ENCODE peak calls at places on chromosome 6, in seven cellular contexts. One of them, this sample, is unnamed.

GRCh38 chr6:91045152-91045551 is 458.3 kb upstream of the MAP3K7 start:
- DNase-seq in HepG2: no peak
- DNase-seq in fibroblast of mammary gland: no peak
- DNase-seq in IMR-90: no peak
- DNase-seq in thoracic aorta: no peak
- DNase-seq in hepatocyte: no peak
- DNase-seq in HFFc6: no peak
- DNase-seq in this sample: no peak

GRCh38 chr6:139378882-139379341 is 4.5 kb upstream of the CITED2 start:
- DNase-seq in fibroblast of mammary gland: peak; percentile 46
- DNase-seq in IMR-90: peak; percentile 39
- DNase-seq in HFFc6: peak; percentile 40
- DNase-seq in hepatocyte: peak; percentile 62
- DNase-seq in HepG2: peak; percentile 81
- DNase-seq in thoracic aorta: no peak
- DNase-seq in this sample: no peak

GRCh38 chr6:28211840-28212509 is 13.1 kb upstream of the ZSCAN9 start:
- DNase-seq in hepatocyte: no peak
- DNase-seq in HFFc6: no peak
- DNase-seq in thoracic aorta: no peak
- DNase-seq in HepG2: no peak
- DNase-seq in fibroblast of mammary gland: no peak
- DNase-seq in IMR-90: no peak
- DNase-seq in this sample: no peak

GRCh38 chr6:55046869-55047422 is 127.4 kb upstream of the HCRTR2 start:
- DNase-seq in IMR-90: peak; percentile 23
- DNase-seq in hepatocyte: peak; percentile 11
- DNase-seq in HepG2: no peak
- DNase-seq in thoracic aorta: no peak
- DNase-seq in fibroblast of mammary gland: no peak
- DNase-seq in HFFc6: no peak
- DNase-seq in this sample: no peak

GRCh38 chr6:135990855-135991464 is 139.5 kb downstream of the PDE7B start:
- DNase-seq in thoracic aorta: no peak
- DNase-seq in fibroblast of mammary gland: no peak
- DNase-seq in hepatocyte: no peak
- DNase-seq in HFFc6: no peak
- DNase-seq in IMR-90: no peak
- DNase-seq in HepG2: no peak
- DNase-seq in this sample: no peak

GRCh38 chr6:138897031-138897430 is 91.0 kb downstream of the REPS1 start:
- DNase-seq in fibroblast of mammary gland: no peak
- DNase-seq in HepG2: no peak
- DNase-seq in HFFc6: no peak
- DNase-seq in hepatocyte: no peak
- DNase-seq in thoracic aorta: no peak
- DNase-seq in IMR-90: peak; percentile 5
- DNase-seq in this sample: no peak

GRCh38 chr6:137717074-137718073 is 149.7 kb upstream of the TNFAIP3 start:
- DNase-seq in thoracic aorta: no peak
- DNase-seq in fibroblast of mammary gland: no peak
- DNase-seq in HepG2: no peak
- DNase-seq in HFFc6: no peak
- DNase-seq in hepatocyte: no peak
- DNase-seq in IMR-90: no peak
- DNase-seq in this sample: no peak

GRCh38 chr6:73078333-73078732 is 147.0 kb downstream of the KHDC1L start:
- DNase-seq in HepG2: no peak
- DNase-seq in IMR-90: no peak
- DNase-seq in hepatocyte: no peak
- DNase-seq in fibroblast of mammary gland: no peak
- DNase-seq in HFFc6: no peak
- DNase-seq in thoracic aorta: no peak
- DNase-seq in this sample: no peak

GRCh38 chr6:118400098-118400497 is 148.0 kb upstream of the PLN start:
- DNase-seq in thoracic aorta: no peak
- DNase-seq in HepG2: no peak
- DNase-seq in fibroblast of mammary gland: no peak
- DNase-seq in HFFc6: no peak
- DNase-seq in IMR-90: no peak
- DNase-seq in hepatocyte: no peak
- DNase-seq in this sample: no peak

GRCh38 chr6:41100871-41101287 is 28.1 kb downstream of the NFYA start:
- DNase-seq in hepatocyte: no peak
- DNase-seq in thoracic aorta: no peak
- DNase-seq in IMR-90: no peak
- DNase-seq in HepG2: no peak
- DNase-seq in fibroblast of mammary gland: no peak
- DNase-seq in HFFc6: no peak
- DNase-seq in this sample: no peak

GRCh38 chr6:35977308-35977707 is 47.1 kb downstream of the SLC26A8 start:
- DNase-seq in hepatocyte: no peak
- DNase-seq in fibroblast of mammary gland: no peak
- DNase-seq in thoracic aorta: no peak
- DNase-seq in IMR-90: no peak
- DNase-seq in HepG2: no peak
- DNase-seq in HFFc6: no peak
- DNase-seq in this sample: no peak

GRCh38 chr6:54255881-54256280 is 52.4 kb upstream of the TINAG start:
- DNase-seq in thoracic aorta: no peak
- DNase-seq in HFFc6: no peak
- DNase-seq in hepatocyte: no peak
- DNase-seq in fibroblast of mammary gland: no peak
- DNase-seq in HepG2: no peak
- DNase-seq in IMR-90: peak; percentile 43
- DNase-seq in this sample: no peak

GRCh38 chr6:170084166-170084730 is 206.6 kb downstream of the DLL1 start:
- DNase-seq in thoracic aorta: no peak
- DNase-seq in IMR-90: no peak
- DNase-seq in HFFc6: no peak
- DNase-seq in hepatocyte: no peak
- DNase-seq in HepG2: no peak
- DNase-seq in fibroblast of mammary gland: no peak
- DNase-seq in this sample: no peak

GRCh38 chr6:159061805-159062563 is 17.2 kb upstream of the TAGAP start:
- DNase-seq in hepatocyte: no peak
- DNase-seq in fibroblast of mammary gland: no peak
- DNase-seq in thoracic aorta: no peak
- DNase-seq in HFFc6: no peak
- DNase-seq in IMR-90: no peak
- DNase-seq in HepG2: no peak
- DNase-seq in this sample: no peak

GRCh38 chr6:108774555-108774954 is 73.7 kb upstream of the ARMC2 start:
- DNase-seq in hepatocyte: no peak
- DNase-seq in HepG2: no peak
- DNase-seq in IMR-90: no peak
- DNase-seq in HFFc6: no peak
- DNase-seq in fibroblast of mammary gland: no peak
- DNase-seq in thoracic aorta: no peak
- DNase-seq in this sample: no peak

GRCh38 chr6:150492507-150492906 is 107.2 kb upstream of the PLEKHG1 start:
- DNase-seq in HepG2: no peak
- DNase-seq in thoracic aorta: no peak
- DNase-seq in IMR-90: no peak
- DNase-seq in hepatocyte: no peak
- DNase-seq in fibroblast of mammary gland: no peak
- DNase-seq in HFFc6: no peak
- DNase-seq in this sample: peak; percentile 58

GRCh38 chr6:87722831-87723726 is 21.0 kb upstream of the AKIRIN2 start:
- DNase-seq in IMR-90: peak; percentile 95
- DNase-seq in HFFc6: peak; percentile 97
- DNase-seq in HepG2: peak; percentile 92
- DNase-seq in fibroblast of mammary gland: peak; percentile 98
- DNase-seq in thoracic aorta: peak; percentile 29
- DNase-seq in hepatocyte: peak; percentile 52
- DNase-seq in this sample: peak; percentile 85

GRCh38 chr6:47156196-47156595 is 114.1 kb upstream of the ADGRF1 start:
- DNase-seq in fibroblast of mammary gland: no peak
- DNase-seq in HFFc6: no peak
- DNase-seq in HepG2: no peak
- DNase-seq in thoracic aorta: no peak
- DNase-seq in IMR-90: no peak
- DNase-seq in hepatocyte: no peak
- DNase-seq in this sample: no peak

GRCh38 chr6:154593122-154593521 is 82.6 kb upstream of the CNKSR3 start:
- DNase-seq in thoracic aorta: no peak
- DNase-seq in IMR-90: no peak
- DNase-seq in fibroblast of mammary gland: no peak
- DNase-seq in HFFc6: no peak
- DNase-seq in HepG2: peak; percentile 16
- DNase-seq in hepatocyte: no peak
- DNase-seq in this sample: no peak

GRCh38 chr6:126376682-126377081 is 36.8 kb downstream of the CENPW start:
- DNase-seq in hepatocyte: no peak
- DNase-seq in fibroblast of mammary gland: no peak
- DNase-seq in thoracic aorta: no peak
- DNase-seq in HFFc6: no peak
- DNase-seq in IMR-90: no peak
- DNase-seq in HepG2: no peak
- DNase-seq in this sample: no peak

GRCh38 chr6:170147832-170148708 is 142.8 kb downstream of the DLL1 start:
- DNase-seq in thoracic aorta: no peak
- DNase-seq in hepatocyte: no peak
- DNase-seq in IMR-90: no peak
- DNase-seq in HFFc6: no peak
- DNase-seq in HepG2: no peak
- DNase-seq in fibroblast of mammary gland: no peak
- DNase-seq in this sample: no peak

GRCh38 chr6:169725270-169726048 is 1.2 kb upstream of the PHF10 start:
- DNase-seq in HFFc6: peak; percentile 76
- DNase-seq in thoracic aorta: peak; percentile 29
- DNase-seq in hepatocyte: peak; percentile 82
- DNase-seq in HepG2: peak; percentile 97
- DNase-seq in fibroblast of mammary gland: peak; percentile 93
- DNase-seq in IMR-90: peak; percentile 94
- DNase-seq in this sample: no peak

GRCh38 chr6:6057442-6058053 is 50.8 kb upstream of the NRN1 start:
- DNase-seq in hepatocyte: peak; percentile 69
- DNase-seq in thoracic aorta: no peak
- DNase-seq in HFFc6: peak; percentile 25
- DNase-seq in IMR-90: no peak
- DNase-seq in HepG2: peak; percentile 57
- DNase-seq in fibroblast of mammary gland: peak; percentile 67
- DNase-seq in this sample: peak; percentile 14

GRCh38 chr6:161161889-161162624 is 111.8 kb downstream of the AGPAT4 start:
- DNase-seq in HFFc6: peak; percentile 51
- DNase-seq in fibroblast of mammary gland: peak; percentile 58
- DNase-seq in hepatocyte: no peak
- DNase-seq in IMR-90: peak; percentile 59
- DNase-seq in thoracic aorta: no peak
- DNase-seq in HepG2: no peak
- DNase-seq in this sample: no peak

GRCh38 chr6:122623279-122623678 is 13.1 kb downstream of the PKIB start:
- DNase-seq in thoracic aorta: no peak
- DNase-seq in fibroblast of mammary gland: peak; percentile 9
- DNase-seq in HepG2: peak; percentile 11
- DNase-seq in hepatocyte: no peak
- DNase-seq in IMR-90: no peak
- DNase-seq in HFFc6: no peak
- DNase-seq in this sample: no peak

GRCh38 chr6:128319946-128320345 is 200.5 kb downstream of the PTPRK start:
- DNase-seq in HFFc6: no peak
- DNase-seq in IMR-90: no peak
- DNase-seq in fibroblast of mammary gland: no peak
- DNase-seq in HepG2: no peak
- DNase-seq in thoracic aorta: no peak
- DNase-seq in hepatocyte: no peak
- DNase-seq in this sample: no peak

GRCh38 chr6:42896178-42896719 is 16.8 kb downstream of the RPL7L1 start:
- DNase-seq in HepG2: no peak
- DNase-seq in HFFc6: no peak
- DNase-seq in fibroblast of mammary gland: no peak
- DNase-seq in hepatocyte: no peak
- DNase-seq in thoracic aorta: no peak
- DNase-seq in IMR-90: no peak
- DNase-seq in this sample: no peak

DNA sequence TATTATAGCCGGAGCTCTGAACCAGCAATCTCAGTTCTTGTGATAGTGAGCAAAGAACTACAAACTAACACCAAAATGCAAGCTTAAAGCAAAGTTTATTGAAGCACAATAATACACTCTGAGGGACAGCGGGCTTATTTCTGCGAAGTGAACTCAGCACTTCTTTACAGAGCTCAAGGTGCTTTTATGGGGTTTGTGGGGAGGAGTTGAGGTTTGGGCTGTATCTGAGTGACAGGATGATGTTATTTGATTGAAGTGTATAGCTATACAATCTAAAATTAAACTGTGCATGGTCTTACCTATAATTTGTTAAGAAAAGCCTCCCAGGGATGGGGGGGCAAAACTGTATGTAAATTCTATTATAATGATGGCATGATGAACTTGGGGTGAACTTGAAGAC is 1.0 kb upstream of the HFE start:
- DNase-seq in thoracic aorta: no peak
- DNase-seq in IMR-90: no peak
- DNase-seq in HepG2: no peak
- DNase-seq in HFFc6: no peak
- DNase-seq in fibroblast of mammary gland: no peak
- DNase-seq in hepatocyte: no peak
- DNase-seq in this sample: no peak
- TF ChIP-seq CTCF in thoracic aorta: no peak
- TF ChIP-seq CTCF in IMR-90: no peak
- TF ChIP-seq CTCF in HepG2: no peak
- TF ChIP-seq CTCF in HFFc6: no peak
- TF ChIP-seq CTCF in fibroblast of mammary gland: no peak
- TF ChIP-seq CTCF in hepatocyte: no peak
- TF ChIP-seq CTCF in this sample: no peak

GRCh38 chr6:40038626-40039025 is 104.4 kb upstream of the MOCS1 start:
- DNase-seq in HFFc6: no peak
- DNase-seq in hepatocyte: no peak
- DNase-seq in thoracic aorta: no peak
- DNase-seq in fibroblast of mammary gland: no peak
- DNase-seq in HepG2: no peak
- DNase-seq in IMR-90: no peak
- DNase-seq in this sample: no peak
- TF ChIP-seq CTCF in HFFc6: no peak
- TF ChIP-seq CTCF in hepatocyte: no peak
- TF ChIP-seq CTCF in thoracic aorta: no peak
- TF ChIP-seq CTCF in fibroblast of mammary gland: no peak
- TF ChIP-seq CTCF in HepG2: no peak
- TF ChIP-seq CTCF in IMR-90: no peak
- TF ChIP-seq CTCF in this sample: no peak

DNA sequence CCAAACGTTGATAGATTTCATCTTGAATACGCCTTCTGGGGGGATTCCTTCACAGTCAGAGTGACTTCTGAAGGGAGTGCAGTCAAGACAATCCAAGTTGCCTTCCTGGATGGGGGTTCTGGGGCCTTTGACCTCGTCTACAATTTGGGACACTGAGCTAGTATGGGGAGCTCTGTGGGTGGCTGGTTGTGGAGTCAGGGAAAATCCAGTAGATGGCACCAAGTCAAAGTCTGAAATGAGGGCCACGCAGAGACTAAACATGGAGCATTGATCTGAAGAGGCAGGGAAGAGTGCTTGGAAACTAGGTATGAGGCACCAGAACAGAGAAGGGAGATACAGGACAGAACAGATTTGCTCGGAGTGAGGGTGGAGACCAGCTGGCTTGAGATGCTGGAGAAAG is 43.6 kb upstream of the CCN6 start:
- DNase-seq in IMR-90: no peak
- DNase-seq in HFFc6: peak; percentile 9
- DNase-seq in fibroblast of mammary gland: no peak
- DNase-seq in thoracic aorta: no peak
- DNase-seq in hepatocyte: no peak
- DNase-seq in HepG2: peak; percentile 41
- DNase-seq in this sample: no peak
- TF ChIP-seq CTCF in IMR-90: no peak
- TF ChIP-seq CTCF in HFFc6: peak; percentile 12
- TF ChIP-seq CTCF in fibroblast of mammary gland: no peak
- TF ChIP-seq CTCF in thoracic aorta: no peak
- TF ChIP-seq CTCF in hepatocyte: peak; percentile 20
- TF ChIP-seq CTCF in HepG2: peak; percentile 90
- TF ChIP-seq CTCF in this sample: no peak

GRCh38 chr6:166301611-166302529 is 6.3 kb downstream of the PRR18 start:
- DNase-seq in IMR-90: no peak
- DNase-seq in fibroblast of mammary gland: no peak
- DNase-seq in HepG2: peak; percentile 40
- DNase-seq in HFFc6: no peak
- DNase-seq in hepatocyte: no peak
- DNase-seq in thoracic aorta: no peak
- DNase-seq in this sample: no peak
- TF ChIP-seq CTCF in IMR-90: no peak
- TF ChIP-seq CTCF in fibroblast of mammary gland: no peak
- TF ChIP-seq CTCF in HepG2: no peak
- TF ChIP-seq CTCF in HFFc6: no peak
- TF ChIP-seq CTCF in hepatocyte: no peak
- TF ChIP-seq CTCF in thoracic aorta: no peak
- TF ChIP-seq CTCF in this sample: no peak

This sample was measured in HFF-Myc.